ENCODE peak calls at places on chromosomes 16 and 17, in seven cellular contexts. W is HCT116, D is H1, S is GM12878, X is SK-N-SH, U is HepG2, N is K562. E is an unnamed sample.

GRCh38 chr17:66717680-66718079 is 117.2 kb upstream of the CACNG5 start:
- DNase-seq in D (no peak), X (no peak), S (no peak), U (no peak), W (no peak), N (no peak), E (no peak)

GRCh38 chr16:8346291-8346690 is 244.0 kb downstream of the TMEM114 start:
- DNase-seq in U (peak), S (no peak), N (peak), W (no peak), X (no peak), D (no peak), E (peak)

GRCh38 chr17:77465358-77466041 is 324.7 kb downstream of the SEC14L1 start:
- DNase-seq in U (no peak), X (no peak), W (no peak), D (no peak), S (peak), N (no peak), E (no peak)

GRCh38 chr16:80027007-80027965 is 426.7 kb upstream of the MAF start:
- DNase-seq in W (no peak), S (peak), N (peak), X (no peak), D (peak), U (peak), E (peak)

GRCh38 chr17:38702900-38703741 is 2.0 kb upstream of the MLLT6 start:
- DNase-seq in N (no peak), W (no peak), S (no peak), U (no peak), D (no peak), X (no peak), E (peak)

GRCh38 chr17:3469529-3469928 is 2.1 kb downstream of the SPATA22 start:
- DNase-seq in X (no peak), S (no peak), U (no peak), N (no peak), W (no peak), D (no peak), E (no peak)

GRCh38 chr16:55370762-55371482 is 46.9 kb downstream of the IRX6 start:
- DNase-seq in W (no peak), X (peak), U (peak), D (peak), S (no peak), N (no peak), E (peak)

GRCh38 chr17:29593546-29594440 is 861 bp downstream of the ANKRD13B start:
- DNase-seq in U (no peak), N (peak), D (no peak), S (no peak), W (no peak), X (no peak), E (peak)

GRCh38 chr16:63365665-63366064 is 1329.4 kb upstream of the CDH8 start:
- DNase-seq in S (no peak), D (no peak), N (no peak), W (no peak), U (no peak), X (no peak), E (no peak)

GRCh38 chr16:50295541-50296132 is 29.3 kb downstream of the ADCY7 start:
- DNase-seq in X (no peak), S (no peak), U (no peak), D (no peak), W (no peak), N (no peak), E (no peak)

GRCh38 chr17:10197721-10198508 is 491 bp downstream of the GAS7 start:
- DNase-seq in W (no peak), U (no peak), D (no peak), N (no peak), X (peak), S (no peak), E (no peak)

GRCh38 chr16:26688105-26688504 is 378.6 kb upstream of the C16orf82 start:
- DNase-seq in D (no peak), S (no peak), U (no peak), N (no peak), W (no peak), X (no peak), E (no peak)

GRCh38 chr17:58388302-58389190 is 28.8 kb downstream of the RNF43 start:
- DNase-seq in S (no peak), D (no peak), X (no peak), U (no peak), N (no peak), W (no peak), E (peak)

GRCh38 chr17:46769531-46770438 is 48.7 kb downstream of the WNT3 start:
- DNase-seq in X (peak), S (no peak), U (no peak), W (no peak), D (no peak), N (no peak), E (no peak)

GRCh38 chr17:77685881-77686486 is 272.5 kb upstream of the TNRC6C start:
- DNase-seq in U (no peak), W (no peak), S (no peak), N (no peak), D (no peak), X (no peak), E (no peak)

GRCh38 chr17:17075037-17075755 is 32.9 kb downstream of the MPRIP start:
- DNase-seq in D (no peak), U (no peak), X (peak), S (no peak), N (no peak), W (no peak), E (no peak)

GRCh38 chr17:1060991-1061390 is 64.1 kb downstream of the TIMM22 start:
- DNase-seq in S (no peak), X (no peak), U (no peak), W (peak), N (no peak), D (no peak), E (peak)

GRCh38 chr17:9074106-9074505 is 52.8 kb downstream of the NTN1 start:
- DNase-seq in S (no peak), N (no peak), D (no peak), W (peak), X (no peak), U (no peak), E (no peak)

GRCh38 chr17:66952031-66952524 is 12.4 kb upstream of the CACNG4 start:
- DNase-seq in X (no peak), W (peak), S (no peak), N (no peak), D (peak), U (peak), E (peak)

GRCh38 chr17:49108318-49108717 is 24.3 kb upstream of the B4GALNT2 start:
- DNase-seq in N (no peak), U (no peak), X (no peak), D (no peak), S (no peak), W (no peak), E (peak)

GRCh38 chr17:15649861-15650391 is 30.4 kb upstream of the FBXW10B start:
- DNase-seq in W (peak), S (no peak), N (no peak), D (no peak), X (no peak), U (no peak), E (no peak)
- TF ChIP-seq JUND in W (peak), S (no peak), N (no peak), D (no peak), X (no peak), U (no peak), E (no peak)

DNA sequence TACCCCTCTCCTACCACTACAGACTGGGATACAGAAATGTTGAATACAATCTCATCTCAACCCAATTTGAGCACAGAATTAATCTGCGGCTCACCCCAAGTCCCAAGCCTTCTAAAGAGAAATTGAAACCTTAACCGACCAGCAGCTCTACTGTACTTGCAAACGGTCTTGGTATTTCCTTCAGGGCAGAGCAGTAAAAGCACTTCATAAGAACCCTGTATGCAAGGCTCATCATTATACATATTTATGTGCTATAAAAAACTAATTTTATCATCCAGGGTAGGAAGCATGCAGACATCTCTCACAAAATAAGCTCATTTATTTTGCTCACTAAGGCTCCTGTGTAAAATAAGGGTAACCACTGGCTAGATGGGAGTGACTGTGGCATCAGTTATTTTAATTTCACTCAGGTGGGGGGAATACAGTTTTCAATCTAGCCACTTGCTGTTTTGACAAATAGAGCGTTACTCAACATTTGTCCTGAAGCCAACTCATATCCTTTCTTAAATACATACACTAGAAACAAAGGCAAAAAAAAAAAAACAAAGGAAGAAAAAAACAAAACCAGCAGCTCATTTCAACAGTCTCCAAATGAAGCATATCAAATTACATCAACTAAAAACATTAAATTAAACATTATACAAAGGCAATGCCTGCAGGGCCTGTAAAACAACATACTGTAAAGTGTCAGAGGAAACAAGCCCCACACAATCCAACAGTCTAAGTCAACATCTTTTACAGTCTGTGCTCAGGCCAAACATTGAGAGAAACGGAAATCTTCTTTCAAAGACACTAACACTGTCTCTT is 65.0 kb downstream of the PARN start:
- DNase-seq in U (peak), S (no peak), W (no peak), X (no peak), D (no peak), N (no peak), E (peak)
- TF ChIP-seq JUND in U (no peak), S (no peak), W (no peak), X (no peak), D (no peak), N (no peak), E (peak)

DNA sequence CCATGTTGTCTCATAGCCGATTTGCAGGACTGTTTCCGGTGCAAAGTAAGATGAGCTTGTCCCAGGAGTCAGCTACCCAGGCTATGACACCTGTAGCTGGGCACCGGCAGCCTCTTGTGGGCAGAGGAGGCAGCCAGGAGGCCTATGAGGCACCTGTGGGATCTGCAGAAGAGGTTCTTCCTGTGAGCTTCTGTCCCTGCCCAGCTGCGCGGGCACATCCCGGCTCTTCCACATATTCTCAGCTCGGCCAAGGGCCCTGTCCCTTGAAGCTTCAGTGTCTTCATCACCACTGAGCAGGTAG is 21.3 kb upstream of the CAPN15 start:
- DNase-seq in D (no peak), W (no peak), S (no peak), U (no peak), N (no peak), X (no peak), E (no peak)
- TF ChIP-seq JUND in D (no peak), W (no peak), S (no peak), U (no peak), N (no peak), X (no peak), E (no peak)

GRCh38 chr16:89395150-89396142 is 94.9 kb downstream of the ANKRD11 start:
- DNase-seq in N (no peak), D (no peak), S (no peak), W (no peak), U (peak), X (peak), E (peak)
- TF ChIP-seq JUND in N (no peak), D (no peak), S (no peak), W (no peak), U (peak), X (no peak), E (no peak)

DNA sequence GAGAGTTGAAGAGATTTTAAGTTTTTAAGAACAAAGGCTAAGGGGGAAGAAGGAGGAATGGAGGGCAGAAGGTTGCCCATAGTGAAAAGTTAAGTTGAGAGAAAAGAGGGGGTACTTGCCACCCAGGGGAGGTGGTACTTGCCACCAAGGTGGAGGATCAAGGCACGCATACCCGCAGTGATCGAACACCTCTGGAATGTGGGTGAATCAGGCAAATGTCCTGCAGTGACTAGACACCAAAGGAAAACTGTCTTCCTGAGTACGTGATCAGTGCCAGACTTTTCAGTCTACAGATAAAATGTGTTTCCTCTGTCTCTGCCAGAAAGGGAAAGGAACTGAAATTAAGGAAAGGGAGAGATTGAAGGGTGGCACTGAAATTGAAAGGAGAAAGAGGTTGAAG is 2285.3 kb downstream of the TP53TG3F start:
- DNase-seq in U (no peak), W (peak), N (no peak), X (no peak), D (no peak), S (no peak), E (no peak)
- TF ChIP-seq JUND in U (no peak), W (peak), N (no peak), X (no peak), D (no peak), S (no peak), E (no peak)

GRCh38 chr17:78759203-78759968 is 22.7 kb downstream of the CYTH1 start:
- DNase-seq in X (peak), S (no peak), U (no peak), D (no peak), N (no peak), W (no peak), E (peak)
- TF ChIP-seq JUND in X (no peak), S (no peak), U (no peak), D (no peak), N (no peak), W (no peak), E (no peak)

GRCh38 chr17:76142044-76143041 is 1.3 kb upstream of the FOXJ1 start:
- DNase-seq in D (no peak), W (no peak), S (no peak), U (no peak), N (no peak), X (peak), E (no peak)

GRCh38 chr17:76139261-76139752 is 1.7 kb downstream of the FOXJ1 start:
- DNase-seq in D (no peak), N (no peak), U (no peak), S (no peak), W (no peak), X (no peak), E (no peak)

GRCh38 chr17:76140661-76141211 is 309 bp downstream of the FOXJ1 start:
- DNase-seq in S (no peak), D (no peak), X (no peak), U (no peak), N (no peak), W (no peak), E (no peak)

GRCh38 chr17:76139801-76140660 is 1.0 kb downstream of the FOXJ1 start:
- DNase-seq in N (peak), S (no peak), W (no peak), X (peak), U (no peak), D (no peak), E (no peak)

DNA sequence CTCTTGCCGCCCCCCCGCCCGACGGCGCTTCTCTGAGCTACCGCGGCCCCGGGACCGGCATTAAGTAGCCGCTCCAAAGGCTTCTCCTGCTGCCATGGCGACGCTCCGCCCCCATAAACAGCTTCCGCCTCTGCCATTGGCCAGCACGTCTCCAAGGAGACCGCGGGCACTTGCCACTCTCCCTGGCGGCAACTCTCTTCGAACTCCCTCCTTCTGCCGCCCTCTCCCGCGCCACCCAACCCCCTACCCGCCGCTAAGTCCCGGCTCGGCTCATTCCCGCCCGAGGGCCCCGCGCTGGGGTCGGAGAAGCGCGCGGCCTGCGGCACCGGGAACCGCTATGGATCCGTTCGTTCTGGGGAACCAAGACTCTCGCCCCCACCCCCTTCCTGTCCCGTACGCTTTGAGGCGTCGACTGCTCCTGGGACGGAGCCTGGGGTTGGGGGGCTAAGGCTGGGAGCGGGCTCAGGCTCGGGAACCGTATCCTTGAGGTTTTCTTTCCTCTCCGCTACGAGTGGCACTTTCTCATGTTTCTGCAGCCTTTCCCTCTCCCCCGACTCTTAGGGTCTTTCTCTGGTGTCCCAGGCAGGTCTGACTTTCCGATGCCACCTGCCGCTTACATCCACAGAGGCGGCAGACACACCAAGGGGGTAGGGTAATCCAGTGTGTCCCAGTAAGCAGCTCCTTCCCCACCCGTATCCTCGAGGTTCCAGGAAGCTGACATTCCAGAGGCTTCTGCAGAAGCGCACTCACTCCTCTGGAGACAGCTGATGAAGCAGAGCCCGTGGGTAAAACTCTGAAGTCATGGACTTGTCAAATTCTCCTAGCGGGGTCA is at the start of gene FOXJ1:
- DNase-seq in W (peak), U (peak), N (peak), X (peak), D (peak), S (peak), E (peak)
- TF ChIP-seq JUND in W (no peak), U (no peak), N (no peak), X (no peak), D (no peak), S (no peak), E (no peak)

E was measured in T47D.